ENCODE peak calls at places on chromosomes 12 and 14, in six cellular contexts. E, N, Q, I, J and O are unnamed samples.

GRCh38 chr14:65832431-65833253 is 420.1 kb downstream of the FUT8 start:
- DNase-seq in E (no peak), N (no peak), Q (no peak), I (no peak), J (no peak), O (no peak)

GRCh38 chr14:51792819-51793218 is 67.6 kb upstream of the GNG2 start:
- DNase-seq in E (no peak), N (no peak), Q (no peak), I (no peak), J (no peak), O (no peak)

GRCh38 chr12:57516617-57517153 is 3.6 kb downstream of the DDIT3 start:
- DNase-seq in E (no peak), N (no peak), Q (no peak), I (no peak), J (no peak), O (no peak)

GRCh38 chr12:93229494-93230310 is 148.0 kb upstream of the NUDT4 start:
- DNase-seq in E (no peak), N (no peak), Q (no peak), I (no peak), J (no peak), O (peak; percentile 93)

GRCh38 chr14:60485057-60485599 is 735 bp downstream of the C14orf39 start:
- DNase-seq in E (no peak), N (no peak), Q (no peak), I (no peak), J (no peak), O (no peak)

GRCh38 chr12:51428256-51428655 is 3.6 kb downstream of the SLC4A8 start:
- DNase-seq in E (no peak), N (no peak), Q (no peak), I (no peak), J (no peak), O (no peak)

GRCh38 chr14:98955036-98955740 is 316.8 kb downstream of the BCL11B start:
- DNase-seq in E (no peak), N (no peak), Q (no peak), I (no peak), J (no peak), O (no peak)

GRCh38 chr14:55926007-55926406 is 192.2 kb upstream of the PELI2 start:
- DNase-seq in E (no peak), N (no peak), Q (no peak), I (no peak), J (peak; percentile 58), O (no peak)

GRCh38 chr14:75928587-75929230 is 53.1 kb downstream of the TGFB3 start:
- DNase-seq in E (no peak), N (no peak), Q (no peak), I (no peak), J (no peak), O (no peak)

GRCh38 chr14:83779266-83779665 is 1750.7 kb upstream of the FLRT2 start:
- DNase-seq in E (no peak), N (no peak), Q (no peak), I (no peak), J (no peak), O (no peak)

GRCh38 chr12:4975574-4975973 is 65.9 kb downstream of the KCNA1 start:
- DNase-seq in E (no peak), N (no peak), Q (peak; percentile 66), I (no peak), J (no peak), O (peak; percentile 18)

GRCh38 chr12:27521066-27521465 is 2.9 kb upstream of the PPFIBP1 start:
- DNase-seq in E (no peak), N (no peak), Q (no peak), I (no peak), J (no peak), O (peak; percentile 38)

GRCh38 chr12:22658214-22658613 is 33.2 kb downstream of the ETNK1 start:
- DNase-seq in E (peak; percentile 47), N (no peak), Q (no peak), I (no peak), J (no peak), O (no peak)

GRCh38 chr12:1826867-1827705 is 6.7 kb downstream of the LRTM2 start:
- DNase-seq in E (no peak), N (no peak), Q (no peak), I (no peak), J (no peak), O (no peak)

GRCh38 chr12:117134059-117134458 is 34.8 kb upstream of the TESC start:
- DNase-seq in E (peak; percentile 79), N (peak; percentile 15), Q (no peak), I (no peak), J (no peak), O (no peak)

GRCh38 chr14:64303471-64303917 is 9.3 kb upstream of the ESR2 start:
- DNase-seq in E (no peak), N (no peak), Q (no peak), I (no peak), J (no peak), O (peak; percentile 62)

GRCh38 chr14:51806624-51807023 is 53.8 kb upstream of the GNG2 start:
- DNase-seq in E (no peak), N (no peak), Q (no peak), I (no peak), J (no peak), O (no peak)

GRCh38 chr12:132593938-132594358 is 16.4 kb downstream of the LRCOL1 start:
- DNase-seq in E (peak; percentile 61), N (no peak), Q (peak; percentile 92), I (peak; percentile 98), J (peak; percentile 98), O (peak; percentile 99)

GRCh38 chr14:81169711-81170103 is 51.1 kb downstream of the GTF2A1 start:
- DNase-seq in E (peak; percentile 19), N (no peak), Q (peak; percentile 83), I (no peak), J (peak; percentile 66), O (peak; percentile 18)

GRCh38 chr12:108063192-108063591 is 65.9 kb upstream of the WSCD2 start:
- DNase-seq in E (no peak), N (no peak), Q (no peak), I (no peak), J (no peak), O (no peak)

GRCh38 chr14:88191605-88192004 is 131.5 kb downstream of the KCNK10 start:
- DNase-seq in E (no peak), N (no peak), Q (no peak), I (no peak), J (no peak), O (no peak)